ENCODE peak calls at places on chromosomes 11 and 22, in six cellular contexts. C, X, F, Q, B and Y are unnamed samples.
A peak's percentile ranks its signal among the peaks of the same experiment; 100 is the strongest.

GRCh38 chr22:27258773-27259172 is 542.8 kb downstream of the MN1 start:
- DNase-seq in X (no peak), C (no peak), F (no peak), B (no peak), Q (no peak), Y (no peak)

GRCh38 chr11:1297576-1298473 is 11.6 kb downstream of the TOLLIP start:
- DNase-seq in B (peak; percentile 13), F (no peak), X (peak; percentile 63), Q (no peak), C (no peak), Y (no peak)

GRCh38 chr11:67483901-67484665 is 1.3 kb downstream of the AIP start:
- DNase-seq in B (no peak), X (no peak), F (no peak), C (no peak), Q (no peak), Y (peak; percentile 27)

GRCh38 chr22:29635734-29636357 is 32.4 kb downstream of the NF2 start:
- DNase-seq in B (no peak), F (peak; percentile 69), X (no peak), Q (peak; percentile 34), C (peak; percentile 20), Y (peak; percentile 38)

GRCh38 chr11:78256962-78257361 is 68.2 kb downstream of the USP35 start:
- DNase-seq in Q (peak; percentile 42), B (no peak), F (peak; percentile 27), X (peak; percentile 78), C (no peak), Y (no peak)

GRCh38 chr11:27209562-27210005 is 153.4 kb downstream of the CCDC34 start:
- DNase-seq in X (no peak), B (no peak), Q (peak; percentile 99), C (peak; percentile 85), F (peak; percentile 83), Y (no peak)

GRCh38 chr11:19874241-19874640 is 161.6 kb downstream of the NAV2 start:
- DNase-seq in F (no peak), C (no peak), Q (no peak), B (no peak), X (no peak), Y (no peak)

GRCh38 chr11:93267383-93267782 is 63.2 kb upstream of the DEUP1 start:
- DNase-seq in C (no peak), Q (no peak), X (no peak), B (peak; percentile 34), F (peak; percentile 35), Y (no peak)

GRCh38 chr22:23300476-23300875 is 120.2 kb downstream of the BCR start:
- DNase-seq in X (no peak), Q (no peak), F (no peak), B (no peak), C (no peak), Y (no peak)

GRCh38 chr11:131397666-131398065 is 27.3 kb downstream of the NTM start:
- DNase-seq in F (no peak), C (no peak), Q (no peak), X (no peak), B (no peak), Y (no peak)

GRCh38 chr11:35173620-35174278 is 34.8 kb downstream of the CD44 start:
- DNase-seq in B (no peak), X (no peak), C (no peak), F (no peak), Q (no peak), Y (no peak)

GRCh38 chr11:35006389-35007128 is 90.1 kb downstream of the PDHX start:
- DNase-seq in B (no peak), F (no peak), X (no peak), C (no peak), Q (no peak), Y (no peak)

GRCh38 chr22:35053060-35053835 is 12.7 kb upstream of the ISX start:
- DNase-seq in X (no peak), Q (no peak), F (no peak), C (no peak), B (no peak), Y (no peak)

GRCh38 chr11:67441731-67442401 is 1.4 kb downstream of the CORO1B start:
- DNase-seq in B (no peak), X (no peak), Q (no peak), C (no peak), F (no peak), Y (no peak)

GRCh38 chr11:102225689-102226562 is 91.4 kb upstream of the BIRC3 start:
- DNase-seq in X (no peak), Q (peak; percentile 94), C (no peak), F (no peak), B (no peak), Y (no peak)

GRCh38 chr11:119423459-119424254 is 685 bp upstream of the THY1 start:
- DNase-seq in C (no peak), F (peak; percentile 56), Q (no peak), B (no peak), X (no peak), Y (no peak)

GRCh38 chr22:45537734-45538181 is 35.1 kb downstream of the FBLN1 start:
- DNase-seq in X (no peak), B (no peak), F (no peak), Q (peak; percentile 47), C (peak; percentile 92), Y (peak; percentile 85)

GRCh38 chr11:12680246-12680939 is 6.2 kb downstream of the TEAD1 start:
- DNase-seq in X (no peak), C (peak; percentile 91), Q (peak; percentile 88), B (peak; percentile 96), F (peak; percentile 98), Y (peak; percentile 91)

GRCh38 chr11:75625970-75626691 is 42.7 kb downstream of the MAP6 start:
- DNase-seq in Q (peak; percentile 71), X (no peak), F (peak; percentile 73), C (no peak), B (no peak), Y (no peak)

GRCh38 chr11:125494987-125495725 is 909 bp downstream of the FEZ1 start:
- DNase-seq in F (peak; percentile 49), C (no peak), X (peak; percentile 43), B (peak; percentile 41), Q (no peak), Y (no peak)

GRCh38 chr11:65132988-65133700 is 1.2 kb downstream of the SYVN1 start:
- DNase-seq in C (peak; percentile 20), B (peak; percentile 83), F (peak; percentile 77), Q (no peak), X (peak; percentile 86), Y (peak; percentile 55)